ENCODE peak calls at places on chromosome 1, in ten cellular contexts. One of them, this sample, is unnamed.

GRCh38 chr1:4485878-4486277 is 168.5 kb upstream of the AJAP1 start:
- DNase-seq in neural progenitor cell: no peak
- DNase-seq in SHP77: no peak
- DNase-seq in substantia nigra: no peak
- DNase-seq in BJ: no peak
- DNase-seq in activated T-helper 9 cell treated with anti-CD3 and anti-CD28 coated beads, Interleukin-2, amount 50 U/mL, for 16 hours: no peak
- DNase-seq in effector CD8-positive, alpha-beta T cell: no peak
- DNase-seq in ureter: no peak
- DNase-seq in activated CD4-positive, alpha-beta T cell treated with anti-CD3 and anti-CD28 coated beads, Interleukin-2, amount 50 U/mL, for 24 hours: no peak
- DNase-seq in aorta: no peak
- DNase-seq in this sample: no peak

GRCh38 chr1:110172001-110172400 is 21.7 kb downstream of the SLC6A17 start:
- DNase-seq in neural progenitor cell: no peak
- DNase-seq in SHP77: no peak
- DNase-seq in substantia nigra: no peak
- DNase-seq in BJ: no peak
- DNase-seq in activated T-helper 9 cell treated with anti-CD3 and anti-CD28 coated beads, Interleukin-2, amount 50 U/mL, for 16 hours: no peak
- DNase-seq in effector CD8-positive, alpha-beta T cell: no peak
- DNase-seq in ureter: no peak
- DNase-seq in activated CD4-positive, alpha-beta T cell treated with anti-CD3 and anti-CD28 coated beads, Interleukin-2, amount 50 U/mL, for 24 hours: no peak
- DNase-seq in aorta: no peak
- DNase-seq in this sample: no peak

GRCh38 chr1:208207388-208208131 is 36.6 kb downstream of the PLXNA2 start:
- DNase-seq in neural progenitor cell: no peak
- DNase-seq in SHP77: no peak
- DNase-seq in substantia nigra: peak; percentile 11
- DNase-seq in BJ: peak; percentile 63
- DNase-seq in activated T-helper 9 cell treated with anti-CD3 and anti-CD28 coated beads, Interleukin-2, amount 50 U/mL, for 16 hours: no peak
- DNase-seq in effector CD8-positive, alpha-beta T cell: no peak
- DNase-seq in ureter: peak; percentile 87
- DNase-seq in activated CD4-positive, alpha-beta T cell treated with anti-CD3 and anti-CD28 coated beads, Interleukin-2, amount 50 U/mL, for 24 hours: no peak
- DNase-seq in aorta: peak; percentile 80
- DNase-seq in this sample: peak; percentile 99

GRCh38 chr1:22031214-22031962 is 21.1 kb upstream of the CDC42 start:
- DNase-seq in neural progenitor cell: no peak
- DNase-seq in SHP77: no peak
- DNase-seq in substantia nigra: no peak
- DNase-seq in BJ: no peak
- DNase-seq in activated T-helper 9 cell treated with anti-CD3 and anti-CD28 coated beads, Interleukin-2, amount 50 U/mL, for 16 hours: no peak
- DNase-seq in effector CD8-positive, alpha-beta T cell: no peak
- DNase-seq in ureter: peak; percentile 60
- DNase-seq in activated CD4-positive, alpha-beta T cell treated with anti-CD3 and anti-CD28 coated beads, Interleukin-2, amount 50 U/mL, for 24 hours: no peak
- DNase-seq in aorta: peak; percentile 57
- DNase-seq in this sample: no peak

GRCh38 chr1:221856188-221857093 is 114.6 kb upstream of the DUSP10 start:
- DNase-seq in neural progenitor cell: no peak
- DNase-seq in SHP77: no peak
- DNase-seq in substantia nigra: no peak
- DNase-seq in BJ: no peak
- DNase-seq in activated T-helper 9 cell treated with anti-CD3 and anti-CD28 coated beads, Interleukin-2, amount 50 U/mL, for 16 hours: no peak
- DNase-seq in effector CD8-positive, alpha-beta T cell: no peak
- DNase-seq in ureter: no peak
- DNase-seq in activated CD4-positive, alpha-beta T cell treated with anti-CD3 and anti-CD28 coated beads, Interleukin-2, amount 50 U/mL, for 24 hours: no peak
- DNase-seq in aorta: no peak
- DNase-seq in this sample: no peak

GRCh38 chr1:198878566-198878965 is 239.7 kb downstream of the PTPRC start:
- DNase-seq in neural progenitor cell: no peak
- DNase-seq in SHP77: no peak
- DNase-seq in substantia nigra: no peak
- DNase-seq in BJ: no peak
- DNase-seq in activated T-helper 9 cell treated with anti-CD3 and anti-CD28 coated beads, Interleukin-2, amount 50 U/mL, for 16 hours: no peak
- DNase-seq in effector CD8-positive, alpha-beta T cell: no peak
- DNase-seq in ureter: no peak
- DNase-seq in activated CD4-positive, alpha-beta T cell treated with anti-CD3 and anti-CD28 coated beads, Interleukin-2, amount 50 U/mL, for 24 hours: no peak
- DNase-seq in aorta: no peak
- DNase-seq in this sample: no peak

GRCh38 chr1:168958562-168959289 is 147.8 kb upstream of the ATP1B1 start:
- DNase-seq in neural progenitor cell: no peak
- DNase-seq in SHP77: no peak
- DNase-seq in substantia nigra: no peak
- DNase-seq in BJ: no peak
- DNase-seq in activated T-helper 9 cell treated with anti-CD3 and anti-CD28 coated beads, Interleukin-2, amount 50 U/mL, for 16 hours: no peak
- DNase-seq in effector CD8-positive, alpha-beta T cell: no peak
- DNase-seq in ureter: no peak
- DNase-seq in activated CD4-positive, alpha-beta T cell treated with anti-CD3 and anti-CD28 coated beads, Interleukin-2, amount 50 U/mL, for 24 hours: no peak
- DNase-seq in aorta: no peak
- DNase-seq in this sample: no peak

GRCh38 chr1:35808376-35809155 is 750 bp downstream of the AGO4 start:
- DNase-seq in neural progenitor cell: peak; percentile 43
- DNase-seq in SHP77: no peak
- DNase-seq in substantia nigra: peak; percentile 53
- DNase-seq in BJ: no peak
- DNase-seq in activated T-helper 9 cell treated with anti-CD3 and anti-CD28 coated beads, Interleukin-2, amount 50 U/mL, for 16 hours: peak; percentile 5
- DNase-seq in effector CD8-positive, alpha-beta T cell: no peak
- DNase-seq in ureter: no peak
- DNase-seq in activated CD4-positive, alpha-beta T cell treated with anti-CD3 and anti-CD28 coated beads, Interleukin-2, amount 50 U/mL, for 24 hours: no peak
- DNase-seq in aorta: peak; percentile 70
- DNase-seq in this sample: no peak

GRCh38 chr1:79285659-79286058 is 279.1 kb upstream of the ADGRL4 start:
- DNase-seq in neural progenitor cell: no peak
- DNase-seq in SHP77: no peak
- DNase-seq in substantia nigra: no peak
- DNase-seq in BJ: no peak
- DNase-seq in activated T-helper 9 cell treated with anti-CD3 and anti-CD28 coated beads, Interleukin-2, amount 50 U/mL, for 16 hours: no peak
- DNase-seq in effector CD8-positive, alpha-beta T cell: no peak
- DNase-seq in ureter: no peak
- DNase-seq in activated CD4-positive, alpha-beta T cell treated with anti-CD3 and anti-CD28 coated beads, Interleukin-2, amount 50 U/mL, for 24 hours: no peak
- DNase-seq in aorta: no peak
- DNase-seq in this sample: no peak

GRCh38 chr1:231636157-231636556 is 9.6 kb downstream of the DISC1 start:
- DNase-seq in neural progenitor cell: no peak
- DNase-seq in SHP77: peak; percentile 78
- DNase-seq in substantia nigra: no peak
- DNase-seq in BJ: no peak
- DNase-seq in activated T-helper 9 cell treated with anti-CD3 and anti-CD28 coated beads, Interleukin-2, amount 50 U/mL, for 16 hours: no peak
- DNase-seq in effector CD8-positive, alpha-beta T cell: no peak
- DNase-seq in ureter: no peak
- DNase-seq in activated CD4-positive, alpha-beta T cell treated with anti-CD3 and anti-CD28 coated beads, Interleukin-2, amount 50 U/mL, for 24 hours: no peak
- DNase-seq in aorta: no peak
- DNase-seq in this sample: peak; percentile 31

GRCh38 chr1:205916541-205916940 is 26.7 kb downstream of the SLC26A9 start:
- DNase-seq in neural progenitor cell: no peak
- DNase-seq in SHP77: no peak
- DNase-seq in substantia nigra: no peak
- DNase-seq in BJ: no peak
- DNase-seq in activated T-helper 9 cell treated with anti-CD3 and anti-CD28 coated beads, Interleukin-2, amount 50 U/mL, for 16 hours: no peak
- DNase-seq in effector CD8-positive, alpha-beta T cell: no peak
- DNase-seq in ureter: no peak
- DNase-seq in activated CD4-positive, alpha-beta T cell treated with anti-CD3 and anti-CD28 coated beads, Interleukin-2, amount 50 U/mL, for 24 hours: no peak
- DNase-seq in aorta: no peak
- DNase-seq in this sample: no peak

GRCh38 chr1:238648756-238649155 is 737.6 kb upstream of the CHRM3 start:
- DNase-seq in neural progenitor cell: no peak
- DNase-seq in SHP77: no peak
- DNase-seq in substantia nigra: no peak
- DNase-seq in BJ: no peak
- DNase-seq in activated T-helper 9 cell treated with anti-CD3 and anti-CD28 coated beads, Interleukin-2, amount 50 U/mL, for 16 hours: no peak
- DNase-seq in effector CD8-positive, alpha-beta T cell: no peak
- DNase-seq in ureter: no peak
- DNase-seq in activated CD4-positive, alpha-beta T cell treated with anti-CD3 and anti-CD28 coated beads, Interleukin-2, amount 50 U/mL, for 24 hours: no peak
- DNase-seq in aorta: no peak
- DNase-seq in this sample: no peak

GRCh38 chr1:181554465-181554864 is 71.1 kb downstream of the CACNA1E start:
- DNase-seq in neural progenitor cell: no peak
- DNase-seq in SHP77: no peak
- DNase-seq in substantia nigra: no peak
- DNase-seq in BJ: no peak
- DNase-seq in activated T-helper 9 cell treated with anti-CD3 and anti-CD28 coated beads, Interleukin-2, amount 50 U/mL, for 16 hours: no peak
- DNase-seq in effector CD8-positive, alpha-beta T cell: no peak
- DNase-seq in ureter: no peak
- DNase-seq in activated CD4-positive, alpha-beta T cell treated with anti-CD3 and anti-CD28 coated beads, Interleukin-2, amount 50 U/mL, for 24 hours: no peak
- DNase-seq in aorta: no peak
- DNase-seq in this sample: no peak

GRCh38 chr1:147585640-147586383 is 44.5 kb downstream of the BCL9 start:
- DNase-seq in neural progenitor cell: no peak
- DNase-seq in SHP77: no peak
- DNase-seq in substantia nigra: no peak
- DNase-seq in BJ: no peak
- DNase-seq in activated T-helper 9 cell treated with anti-CD3 and anti-CD28 coated beads, Interleukin-2, amount 50 U/mL, for 16 hours: no peak
- DNase-seq in effector CD8-positive, alpha-beta T cell: no peak
- DNase-seq in ureter: no peak
- DNase-seq in activated CD4-positive, alpha-beta T cell treated with anti-CD3 and anti-CD28 coated beads, Interleukin-2, amount 50 U/mL, for 24 hours: no peak
- DNase-seq in aorta: no peak
- DNase-seq in this sample: no peak

GRCh38 chr1:203592156-203592555 is 34.5 kb upstream of the ATP2B4 start:
- DNase-seq in neural progenitor cell: peak; percentile 77
- DNase-seq in SHP77: no peak
- DNase-seq in substantia nigra: peak; percentile 55
- DNase-seq in BJ: no peak
- DNase-seq in activated T-helper 9 cell treated with anti-CD3 and anti-CD28 coated beads, Interleukin-2, amount 50 U/mL, for 16 hours: no peak
- DNase-seq in effector CD8-positive, alpha-beta T cell: no peak
- DNase-seq in ureter: no peak
- DNase-seq in activated CD4-positive, alpha-beta T cell treated with anti-CD3 and anti-CD28 coated beads, Interleukin-2, amount 50 U/mL, for 24 hours: no peak
- DNase-seq in aorta: no peak
- DNase-seq in this sample: no peak

GRCh38 chr1:150165622-150166612 is 16.2 kb downstream of the PLEKHO1 start:
- DNase-seq in neural progenitor cell: peak; percentile 79
- DNase-seq in SHP77: peak; percentile 76
- DNase-seq in substantia nigra: peak; percentile 14
- DNase-seq in BJ: no peak
- DNase-seq in activated T-helper 9 cell treated with anti-CD3 and anti-CD28 coated beads, Interleukin-2, amount 50 U/mL, for 16 hours: peak; percentile 15
- DNase-seq in effector CD8-positive, alpha-beta T cell: peak; percentile 38
- DNase-seq in ureter: no peak
- DNase-seq in activated CD4-positive, alpha-beta T cell treated with anti-CD3 and anti-CD28 coated beads, Interleukin-2, amount 50 U/mL, for 24 hours: no peak
- DNase-seq in aorta: no peak
- DNase-seq in this sample: no peak

GRCh38 chr1:228162286-228163003 is 3.2 kb upstream of the IBA57 start:
- DNase-seq in neural progenitor cell: no peak
- DNase-seq in SHP77: no peak
- DNase-seq in substantia nigra: no peak
- DNase-seq in BJ: no peak
- DNase-seq in activated T-helper 9 cell treated with anti-CD3 and anti-CD28 coated beads, Interleukin-2, amount 50 U/mL, for 16 hours: no peak
- DNase-seq in effector CD8-positive, alpha-beta T cell: no peak
- DNase-seq in ureter: no peak
- DNase-seq in activated CD4-positive, alpha-beta T cell treated with anti-CD3 and anti-CD28 coated beads, Interleukin-2, amount 50 U/mL, for 24 hours: no peak
- DNase-seq in aorta: no peak
- DNase-seq in this sample: no peak

GRCh38 chr1:240484804-240485441 is 127.0 kb downstream of the GREM2 start:
- DNase-seq in neural progenitor cell: no peak
- DNase-seq in SHP77: no peak
- DNase-seq in substantia nigra: no peak
- DNase-seq in BJ: no peak
- DNase-seq in activated T-helper 9 cell treated with anti-CD3 and anti-CD28 coated beads, Interleukin-2, amount 50 U/mL, for 16 hours: no peak
- DNase-seq in effector CD8-positive, alpha-beta T cell: no peak
- DNase-seq in ureter: no peak
- DNase-seq in activated CD4-positive, alpha-beta T cell treated with anti-CD3 and anti-CD28 coated beads, Interleukin-2, amount 50 U/mL, for 24 hours: no peak
- DNase-seq in aorta: no peak
- DNase-seq in this sample: no peak

GRCh38 chr1:216119600-216119999 is 303.6 kb downstream of the USH2A start:
- DNase-seq in neural progenitor cell: peak; percentile 17
- DNase-seq in SHP77: peak; percentile 7
- DNase-seq in substantia nigra: no peak
- DNase-seq in BJ: no peak
- DNase-seq in activated T-helper 9 cell treated with anti-CD3 and anti-CD28 coated beads, Interleukin-2, amount 50 U/mL, for 16 hours: no peak
- DNase-seq in effector CD8-positive, alpha-beta T cell: no peak
- DNase-seq in ureter: no peak
- DNase-seq in activated CD4-positive, alpha-beta T cell treated with anti-CD3 and anti-CD28 coated beads, Interleukin-2, amount 50 U/mL, for 24 hours: no peak
- DNase-seq in aorta: no peak
- DNase-seq in this sample: peak; percentile 6